ENCODE peak calls at places on chromosome 1, in four cellular contexts. Q, V, X and T are unnamed samples.

GRCh38 chr1:166920561-166921475 is 44.8 kb upstream of the TADA1 start:
- DNase-seq in X (no peak), Q (no peak), V (no peak), T (no peak)

GRCh38 chr1:58927026-58927721 is 143.3 kb upstream of the JUN start:
- DNase-seq in X (no peak), Q (no peak), V (peak), T (no peak)

GRCh38 chr1:80731241-80731894 is 1069.4 kb upstream of the ADGRL2 start:
- DNase-seq in Q (no peak), V (no peak), X (peak), T (no peak)

GRCh38 chr1:6888870-6889269 is 103.6 kb downstream of the CAMTA1 start:
- DNase-seq in V (no peak), X (no peak), Q (no peak), T (no peak)

GRCh38 chr1:236451796-236452373 is 57.8 kb downstream of the EDARADD start:
- DNase-seq in Q (peak), V (no peak), X (peak), T (peak)

GRCh38 chr1:80918365-80918764 is 882.4 kb upstream of the ADGRL2 start:
- DNase-seq in X (no peak), V (no peak), Q (no peak), T (no peak)

GRCh38 chr1:168084396-168085231 is 52.1 kb downstream of the GPR161 start:
- DNase-seq in X (peak), V (no peak), Q (peak), T (peak)

GRCh38 chr1:234240680-234241079 is 132.6 kb upstream of the COA6 start:
- DNase-seq in Q (no peak), V (no peak), X (no peak), T (no peak)

GRCh38 chr1:91548382-91549040 is 47.9 kb downstream of the CDC7 start:
- DNase-seq in V (no peak), X (no peak), Q (no peak), T (no peak)

GRCh38 chr1:45543599-45544417 is 6.8 kb upstream of the AKR1A1 start:
- DNase-seq in V (no peak), X (peak), Q (no peak), T (no peak)

GRCh38 chr1:83641206-83641658 is 357.7 kb downstream of the TTLL7 start:
- DNase-seq in X (no peak), V (no peak), Q (peak), T (no peak)

GRCh38 chr1:11682287-11682771 is 1.4 kb upstream of the MAD2L2 start:
- DNase-seq in Q (no peak), X (no peak), V (no peak), T (no peak)

GRCh38 chr1:192575499-192576189 is at the start of gene RGS1:
- DNase-seq in X (peak), V (no peak), Q (no peak), T (no peak)

GRCh38 chr1:86616871-86617270 is 70.0 kb downstream of the CLCA4 start:
- DNase-seq in Q (no peak), V (no peak), X (no peak), T (no peak)

GRCh38 chr1:21022279-21023040 is 154.2 kb downstream of the EIF4G3 start:
- DNase-seq in V (peak), X (peak), Q (peak), T (peak)

GRCh38 chr1:28173151-28173979 is 3.1 kb downstream of the PTAFR start:
- DNase-seq in Q (peak), X (no peak), V (no peak), T (peak)

GRCh38 chr1:236323819-236324411 is 42.2 kb upstream of the ERO1B start:
- DNase-seq in Q (no peak), X (no peak), V (no peak), T (no peak)

GRCh38 chr1:1039145-1039910 is 19.4 kb downstream of the AGRN start:
- DNase-seq in X (no peak), Q (no peak), V (no peak), T (no peak)

GRCh38 chr1:37502104-37502503 is 12.5 kb downstream of the MEAF6 start:
- DNase-seq in V (no peak), X (no peak), Q (no peak), T (no peak)

GRCh38 chr1:24725209-24725651 is 20.0 kb upstream of the CLIC4 start:
- DNase-seq in Q (peak), V (no peak), X (no peak), T (no peak)

GRCh38 chr1:194176212-194176611 is 989.8 kb upstream of the B3GALT2 start:
- DNase-seq in V (no peak), Q (no peak), X (no peak), T (no peak)

GRCh38 chr1:240344918-240345317 is 253.2 kb downstream of the FMN2 start:
- DNase-seq in V (no peak), X (no peak), Q (peak), T (no peak)

GRCh38 chr1:178031856-178032320 is 62.0 kb upstream of the RASAL2 start:
- DNase-seq in X (peak), Q (peak), V (peak), T (peak)

GRCh38 chr1:34419662-34420061 is 243.0 kb downstream of the C1orf94 start:
- DNase-seq in Q (peak), V (peak), X (no peak), T (peak)